ENCODE peak calls at places on chromosomes 5 and 9, in four cellular contexts. T, C, J and Z are unnamed samples.

GRCh38 chr9:127938298-127938690 is 640 bp upstream of the DPM2 start:
- DNase-seq in T (peak; percentile 84), C (no peak), J (no peak), Z (no peak)

GRCh38 chr5:142981886-142982820 is 212.0 kb downstream of the ARHGAP26 start:
- DNase-seq in J (peak; percentile 84), T (no peak), C (peak; percentile 89), Z (no peak)

GRCh38 chr9:124149992-124150391 is 107.8 kb upstream of the NEK6 start:
- DNase-seq in T (no peak), J (no peak), C (no peak), Z (no peak)

GRCh38 chr9:69207503-69207902 is 33.4 kb downstream of the TJP2 start:
- DNase-seq in C (no peak), J (no peak), T (no peak), Z (no peak)

GRCh38 chr9:69149321-69149807 is 24.7 kb upstream of the TJP2 start:
- DNase-seq in C (no peak), T (no peak), J (no peak), Z (no peak)

GRCh38 chr5:129991780-129992179 is 87.5 kb downstream of the CHSY3 start:
- DNase-seq in C (no peak), J (no peak), T (no peak), Z (no peak)

GRCh38 chr9:125521462-125522327 is 185.3 kb downstream of the MAPKAP1 start:
- DNase-seq in T (no peak), J (no peak), C (no peak), Z (peak; percentile 39)

GRCh38 chr9:2116073-2116472 is 100.9 kb downstream of the SMARCA2 start:
- DNase-seq in J (no peak), T (no peak), C (no peak), Z (no peak)

GRCh38 chr5:90909091-90909503 is 350.5 kb downstream of the ADGRV1 start:
- DNase-seq in T (no peak), C (no peak), J (no peak), Z (no peak)

GRCh38 chr5:5145651-5146529 is 5.8 kb downstream of the ADAMTS16 start:
- DNase-seq in J (no peak), C (no peak), T (no peak), Z (no peak)

GRCh38 chr5:3365501-3366215 is 230.0 kb upstream of the IRX1 start:
- DNase-seq in J (no peak), T (no peak), C (no peak), Z (no peak)

GRCh38 chr5:143554918-143555477 is 151.5 kb upstream of the NR3C1 start:
- DNase-seq in J (no peak), T (no peak), C (no peak), Z (no peak)

GRCh38 chr5:58674711-58675110 is 91.8 kb downstream of the RAB3C start:
- DNase-seq in J (no peak), T (no peak), C (no peak), Z (no peak)

GRCh38 chr5:147168578-147169327 is 66.1 kb upstream of the STK32A start:
- DNase-seq in J (no peak), C (no peak), T (no peak), Z (no peak)

GRCh38 chr5:73301208-73302088 is 128.5 kb downstream of the TMEM174 start:
- DNase-seq in T (no peak), J (no peak), C (no peak), Z (no peak)

GRCh38 chr9:89943728-89944127 is 338.9 kb downstream of the GADD45G start:
- DNase-seq in J (no peak), C (no peak), T (no peak), Z (no peak)

GRCh38 chr9:89942643-89943042 is 337.8 kb downstream of the GADD45G start:
- DNase-seq in T (no peak), C (no peak), J (no peak), Z (no peak)

GRCh38 chr9:89946741-89947140 is 341.9 kb downstream of the GADD45G start:
- DNase-seq in C (no peak), T (no peak), J (no peak), Z (no peak)

GRCh38 chr9:89943309-89943708 is 338.5 kb downstream of the GADD45G start:
- DNase-seq in T (no peak), C (no peak), J (no peak), Z (no peak)

GRCh38 chr9:89945133-89945532 is 340.3 kb downstream of the GADD45G start:
- DNase-seq in T (no peak), J (no peak), C (no peak), Z (no peak)
- H3K27me3 ChIP-seq in T (no peaks in the 10 kb centered on the region), J (no peaks in the 10 kb centered on the region), C (no peaks in the 10 kb centered on the region), Z (no peaks in the 10 kb centered on the region)

GRCh38 chr9:121123816-121124536 is 49.2 kb downstream of the CNTRL start:
- DNase-seq in J (no peak), C (no peak), T (no peak), Z (no peak)

GRCh38 chr9:121125590-121125989 is 50.8 kb downstream of the CNTRL start:
- DNase-seq in C (no peak), T (no peak), J (no peak), Z (no peak)

GRCh38 chr9:121120386-121120785 is 45.6 kb downstream of the CNTRL start:
- DNase-seq in C (no peak), J (no peak), T (no peak), Z (no peak)

GRCh38 chr9:121121582-121122087 is 46.9 kb downstream of the CNTRL start:
- DNase-seq in J (peak; percentile 99), C (peak; percentile 98), T (peak; percentile 99), Z (peak; percentile 98)

DNA sequence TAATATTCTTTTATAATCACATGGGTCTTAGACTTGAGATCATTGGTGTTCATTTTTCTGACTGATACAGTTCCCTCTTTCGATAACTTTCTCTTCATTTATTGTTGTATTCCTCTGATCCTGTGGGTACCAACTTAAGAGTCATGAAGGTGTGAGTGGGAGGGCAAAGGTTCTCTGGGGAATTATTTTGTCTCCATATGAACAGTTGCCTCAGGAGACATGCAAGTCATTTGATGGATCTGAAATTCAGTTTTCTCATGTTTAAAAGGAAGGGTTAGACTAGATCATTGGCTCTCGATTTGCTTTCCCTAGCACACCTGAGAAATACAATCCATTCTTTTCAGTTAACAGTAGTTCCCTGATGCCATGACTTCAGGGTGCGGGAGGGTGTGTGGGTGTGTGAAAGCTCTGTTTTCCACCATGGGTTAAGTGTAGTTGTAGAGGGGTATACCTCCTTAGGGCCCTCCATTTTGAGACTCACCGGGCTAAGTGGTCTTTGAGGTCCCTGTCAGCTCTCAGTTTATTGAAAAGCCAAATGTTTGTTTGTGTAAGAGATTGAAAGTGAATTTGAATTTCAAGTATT is 47.8 kb downstream of the CNTRL start:
- DNase-seq in C (no peak), T (no peak), J (no peak), Z (peak; percentile 8)
- H3K4me3 ChIP-seq in C (peak overlapping the region; percentile 53), T (peak overlapping the region; percentile 65), J (peak overlapping the region; percentile 54), Z (peak overlapping the region; percentile 87)

GRCh38 chr9:22029231-22029630 is 20.1 kb upstream of the CDKN2B start:
- DNase-seq in C (no peak), J (no peak), T (no peak), Z (no peak)

GRCh38 chr9:22035591-22036011 is 26.5 kb upstream of the CDKN2B start:
- DNase-seq in J (no peak), T (no peak), C (no peak), Z (no peak)

GRCh38 chr9:22030101-22030598 is 21.0 kb upstream of the CDKN2B start:
- DNase-seq in J (no peak), T (no peak), C (no peak), Z (no peak)

GRCh38 chr9:22031664-22032411 is 22.7 kb upstream of the CDKN2B start:
- DNase-seq in T (no peak), J (no peak), C (no peak), Z (no peak)

DNA sequence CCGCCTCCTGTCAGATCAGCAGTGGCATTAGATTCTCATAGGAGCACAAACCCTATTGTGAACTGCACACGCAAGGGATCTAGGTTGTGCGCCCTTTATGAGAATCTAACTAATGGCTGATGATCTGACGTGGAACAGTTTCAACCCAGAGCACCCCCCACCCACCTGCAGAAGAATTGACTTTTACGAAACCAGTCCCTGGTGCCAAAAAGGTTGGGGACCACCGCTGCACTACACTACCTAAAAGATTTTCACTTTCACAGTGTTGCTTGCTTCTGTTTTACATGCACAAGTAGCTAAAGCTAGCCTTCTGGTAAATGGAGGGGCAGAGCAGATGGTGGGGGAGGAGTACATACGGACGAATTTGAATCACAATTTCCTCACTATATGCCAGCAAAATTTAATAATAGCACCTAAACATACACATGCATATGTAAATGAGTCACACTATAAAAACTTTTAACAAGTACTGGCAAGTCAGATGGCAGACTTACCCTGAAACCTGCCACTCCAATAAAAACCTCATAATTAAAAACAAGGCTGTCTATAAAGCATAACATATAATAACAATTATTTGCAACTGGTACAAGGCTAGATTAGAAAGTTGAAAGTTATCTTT is 24.0 kb upstream of the CDKN2B start:
- DNase-seq in T (no peak), J (no peak), C (no peak), Z (no peak)
- H3K4me1 ChIP-seq in T (peaks cover 31% of the 10 kb centered on the region), J (peaks cover 18% of the 10 kb centered on the region), C (peaks cover 5% of the 10 kb centered on the region), Z (no peaks in the 10 kb centered on the region)

GRCh38 chr9:74503219-74503618 is 6.1 kb downstream of the RORB start:
- DNase-seq in C (no peak), T (no peak), J (no peak), Z (no peak)
- H3K27me3 ChIP-seq in C (peaks cover 34% of the 10 kb centered on the region), T (peaks cover 39% of the 10 kb centered on the region), J (peaks cover 31% of the 10 kb centered on the region), Z (peaks cover 6% of the 10 kb centered on the region)

GRCh38 chr5:7871560-7872113 is 2.7 kb downstream of the MTRR start:
- DNase-seq in T (no peak), C (no peak), J (no peak), Z (no peak)
- H3K4me3 ChIP-seq in T (no peak overlapping the region), C (no peak overlapping the region), J (peak overlapping the region; percentile 95), Z (no peak overlapping the region)

DNA sequence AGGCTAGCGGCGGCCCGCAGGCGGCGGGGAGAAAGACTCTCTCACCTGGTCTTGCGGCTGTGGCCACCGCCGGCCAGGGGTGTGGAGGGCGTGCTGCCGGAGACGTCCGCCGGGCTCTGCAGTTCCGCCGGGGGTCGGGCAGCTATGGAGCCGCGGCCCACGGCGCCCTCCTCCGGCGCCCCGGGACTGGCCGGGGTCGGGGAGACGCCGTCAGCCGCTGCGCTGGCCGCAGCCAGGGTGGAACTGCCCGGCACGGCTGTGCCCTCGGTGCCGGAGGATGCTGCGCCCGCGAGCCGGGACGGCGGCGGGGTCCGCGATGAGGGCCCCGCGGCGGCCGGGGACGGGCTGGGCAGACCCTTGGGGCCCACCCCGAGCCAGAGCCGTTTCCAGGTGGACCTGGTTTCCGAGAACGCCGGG is 253 bp downstream of the SLC12A2 start:
- DNase-seq in C (no peak), J (no peak), T (peak; percentile 95), Z (no peak)
- H3K4me1 ChIP-seq in C (peaks cover 17% of the 10 kb centered on the region), J (peaks cover 55% of the 10 kb centered on the region), T (peaks cover 74% of the 10 kb centered on the region), Z (peaks cover 20% of the 10 kb centered on the region)

DNA sequence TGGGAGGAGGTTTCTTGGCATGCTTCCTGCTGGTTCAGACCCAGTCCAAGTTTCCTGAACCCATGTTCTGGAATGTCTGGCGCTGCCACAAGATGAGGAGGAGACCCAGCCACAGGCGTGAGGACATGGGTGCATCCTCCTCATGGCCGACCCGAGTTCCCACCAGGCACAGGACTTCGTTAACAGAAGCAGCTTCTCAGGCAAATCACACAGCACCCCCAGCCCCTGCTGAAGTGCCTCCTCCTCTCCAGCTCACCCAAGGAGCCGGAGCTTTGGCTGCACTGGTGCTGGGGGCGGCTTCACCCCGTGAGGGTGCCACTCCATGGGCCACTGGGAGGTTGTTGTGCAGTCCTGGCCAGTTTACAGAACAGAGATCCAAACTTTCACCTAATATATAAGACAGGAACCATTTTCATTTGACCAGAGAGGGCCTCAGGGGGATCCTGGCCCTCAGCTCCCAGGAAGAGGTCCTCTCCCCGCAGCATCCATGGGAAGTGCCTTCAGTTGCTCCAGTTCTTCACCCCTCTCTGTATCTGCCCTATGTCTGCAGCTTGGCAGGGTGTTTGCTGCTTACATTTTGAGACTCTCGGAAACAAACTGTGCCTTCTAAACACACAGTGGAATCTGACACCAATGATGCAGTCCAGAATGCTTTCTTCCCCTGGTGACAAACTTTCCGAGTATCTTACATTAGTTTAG is 10.2 kb upstream of the NKD2 start:
- DNase-seq in C (peak; percentile 13), J (peak; percentile 37), T (no peak), Z (no peak)
- H3K27me3 ChIP-seq in C (peaks cover 17% of the 10 kb centered on the region), J (no peaks in the 10 kb centered on the region), T (no peaks in the 10 kb centered on the region), Z (no peaks in the 10 kb centered on the region)